ENCODE peak calls at places on chromosomes 16 and 17, in seven cellular contexts. One of them, this sample, is unnamed.

GRCh38 chr16:48972236-48972635 is 309.4 kb downstream of the CBLN1 start:
- DNase-seq in AG09319: no peak
- DNase-seq in SK-MEL-5: no peak
- DNase-seq in esophagus squamous epithelium: no peak
- DNase-seq in iPS DF 6.9: no peak
- DNase-seq in GM13977: no peak
- DNase-seq in M059J: no peak
- DNase-seq in this sample: no peak

GRCh38 chr16:56614549-56614991 is 6.2 kb downstream of the MT2A start:
- DNase-seq in AG09319: no peak
- DNase-seq in SK-MEL-5: no peak
- DNase-seq in esophagus squamous epithelium: no peak
- DNase-seq in iPS DF 6.9: no peak
- DNase-seq in GM13977: no peak
- DNase-seq in M059J: peak
- DNase-seq in this sample: peak

GRCh38 chr16:57609541-57610401 is 18.7 kb upstream of the ADGRG1 start:
- DNase-seq in AG09319: no peak
- DNase-seq in SK-MEL-5: no peak
- DNase-seq in esophagus squamous epithelium: no peak
- DNase-seq in iPS DF 6.9: no peak
- DNase-seq in GM13977: peak
- DNase-seq in M059J: no peak
- DNase-seq in this sample: no peak

GRCh38 chr17:46147167-46147749 is 46.0 kb downstream of the KANSL1 start:
- DNase-seq in AG09319: no peak
- DNase-seq in SK-MEL-5: no peak
- DNase-seq in esophagus squamous epithelium: no peak
- DNase-seq in iPS DF 6.9: no peak
- DNase-seq in GM13977: no peak
- DNase-seq in M059J: no peak
- DNase-seq in this sample: no peak

GRCh38 chr17:79137015-79137770 is 62.6 kb downstream of the ENGASE start:
- DNase-seq in AG09319: no peak
- DNase-seq in SK-MEL-5: no peak
- DNase-seq in esophagus squamous epithelium: no peak
- DNase-seq in iPS DF 6.9: no peak
- DNase-seq in GM13977: no peak
- DNase-seq in M059J: no peak
- DNase-seq in this sample: no peak

GRCh38 chr17:82414548-82415281 is 3.4 kb upstream of the HEXD start:
- DNase-seq in AG09319: peak
- DNase-seq in SK-MEL-5: peak
- DNase-seq in esophagus squamous epithelium: no peak
- DNase-seq in iPS DF 6.9: peak
- DNase-seq in GM13977: peak
- DNase-seq in M059J: peak
- DNase-seq in this sample: peak

GRCh38 chr16:9441021-9441420 is 349.6 kb downstream of the HAPSTR1 start:
- DNase-seq in AG09319: no peak
- DNase-seq in SK-MEL-5: no peak
- DNase-seq in esophagus squamous epithelium: no peak
- DNase-seq in iPS DF 6.9: no peak
- DNase-seq in GM13977: no peak
- DNase-seq in M059J: no peak
- DNase-seq in this sample: no peak

GRCh38 chr17:49051269-49051668 is 54.1 kb downstream of the IGF2BP1 start:
- DNase-seq in AG09319: no peak
- DNase-seq in SK-MEL-5: no peak
- DNase-seq in esophagus squamous epithelium: no peak
- DNase-seq in iPS DF 6.9: no peak
- DNase-seq in GM13977: no peak
- DNase-seq in M059J: no peak
- DNase-seq in this sample: no peak

GRCh38 chr17:27968206-27968732 is 74.2 kb upstream of the NLK start:
- DNase-seq in AG09319: no peak
- DNase-seq in SK-MEL-5: no peak
- DNase-seq in esophagus squamous epithelium: no peak
- DNase-seq in iPS DF 6.9: no peak
- DNase-seq in GM13977: no peak
- DNase-seq in M059J: no peak
- DNase-seq in this sample: no peak

GRCh38 chr16:77322757-77323156 is 112.1 kb downstream of the ADAMTS18 start:
- DNase-seq in AG09319: no peak
- DNase-seq in SK-MEL-5: no peak
- DNase-seq in esophagus squamous epithelium: no peak
- DNase-seq in iPS DF 6.9: no peak
- DNase-seq in GM13977: no peak
- DNase-seq in M059J: no peak
- DNase-seq in this sample: no peak

GRCh38 chr17:4449736-4450135 is 16.0 kb downstream of the SPNS3 start:
- DNase-seq in AG09319: no peak
- DNase-seq in SK-MEL-5: no peak
- DNase-seq in esophagus squamous epithelium: no peak
- DNase-seq in iPS DF 6.9: no peak
- DNase-seq in GM13977: no peak
- DNase-seq in M059J: peak
- DNase-seq in this sample: no peak

GRCh38 chr16:64983983-64984382 is 137.9 kb downstream of the CDH11 start:
- DNase-seq in AG09319: peak
- DNase-seq in SK-MEL-5: peak
- DNase-seq in esophagus squamous epithelium: no peak
- DNase-seq in iPS DF 6.9: peak
- DNase-seq in GM13977: no peak
- DNase-seq in M059J: peak
- DNase-seq in this sample: peak

GRCh38 chr16:9422769-9423513 is 331.5 kb downstream of the HAPSTR1 start:
- DNase-seq in AG09319: no peak
- DNase-seq in SK-MEL-5: no peak
- DNase-seq in esophagus squamous epithelium: no peak
- DNase-seq in iPS DF 6.9: no peak
- DNase-seq in GM13977: no peak
- DNase-seq in M059J: no peak
- DNase-seq in this sample: no peak

GRCh38 chr16:68792465-68793324 is 50.6 kb upstream of the TANGO6 start:
- DNase-seq in AG09319: no peak
- DNase-seq in SK-MEL-5: no peak
- DNase-seq in esophagus squamous epithelium: no peak
- DNase-seq in iPS DF 6.9: no peak
- DNase-seq in GM13977: no peak
- DNase-seq in M059J: peak
- DNase-seq in this sample: peak

This sample was measured in HFFc6.